ENCODE peak calls at places on chromosomes 3 and 15, in eight cellular contexts. T is psoas muscle; V is mucosa of descending colon; M is fibroblast of lung; F is GM23248; E is aorta; N is HepG2; J is CD8-positive, alpha-beta memory T cell. H is an unnamed sample.

GRCh38 chr3:134328147-134328591 is 46.1 kb downstream of the AMOTL2 start:
- DNase-seq in T (peak; percentile 54), V (no peak), M (peak; percentile 98), F (peak; percentile 93), E (no peak), N (no peak), J (no peak), H (peak; percentile 90)

GRCh38 chr15:40999190-40999589 is 45.9 kb downstream of the CHAC1 start:
- DNase-seq in T (no peak), V (no peak), M (peak; percentile 77), F (peak; percentile 87), E (no peak), N (no peak), J (no peak), H (no peak)

GRCh38 chr15:83747050-83747717 is 93.3 kb downstream of the ADAMTSL3 start:
- DNase-seq in T (no peak), V (peak; percentile 16), M (peak; percentile 15), F (peak; percentile 8), E (no peak), N (peak; percentile 2), J (no peak), H (peak; percentile 47)

GRCh38 chr15:90838066-90838465 is 30.3 kb upstream of the FURIN start:
- DNase-seq in T (no peak), V (peak; percentile 30), M (no peak), F (no peak), E (no peak), N (no peak), J (peak; percentile 96), H (no peak)

GRCh38 chr3:81395739-81396138 is 365.7 kb downstream of the GBE1 start:
- DNase-seq in T (no peak), V (no peak), M (no peak), F (no peak), E (no peak), N (peak; percentile 1), J (no peak), H (no peak)

GRCh38 chr3:61594144-61594977 is 33.0 kb downstream of the PTPRG start:
- DNase-seq in T (no peak), V (no peak), M (no peak), F (peak; percentile 11), E (no peak), N (no peak), J (no peak), H (no peak)

GRCh38 chr3:66885326-66886000 is 112.6 kb upstream of the KBTBD8 start:
- DNase-seq in T (no peak), V (no peak), M (peak; percentile 35), F (peak; percentile 51), E (no peak), N (no peak), J (no peak), H (no peak)

GRCh38 chr3:53259427-53260259 is 3.8 kb upstream of the TKT start:
- DNase-seq in T (no peak), V (no peak), M (no peak), F (no peak), E (peak; percentile 21), N (peak; percentile 39), J (no peak), H (no peak)

GRCh38 chr15:34644851-34645250 is 61.4 kb upstream of the GOLGA8B start:
- DNase-seq in T (no peak), V (no peak), M (no peak), F (no peak), E (no peak), N (no peak), J (no peak), H (no peak)

GRCh38 chr15:74320358-74321247 is 46.8 kb downstream of the CYP11A1 start:
- DNase-seq in T (peak; percentile 72), V (peak; percentile 65), M (no peak), F (peak; percentile 76), E (peak; percentile 69), N (peak; percentile 43), J (no peak), H (peak; percentile 42)

GRCh38 chr3:29708884-29709283 is 428.0 kb downstream of the RBMS3 start:
- DNase-seq in T (no peak), V (no peak), M (no peak), F (no peak), E (no peak), N (no peak), J (no peak), H (no peak)

GRCh38 chr3:29701326-29701983 is 420.6 kb downstream of the RBMS3 start:
- DNase-seq in T (no peak), V (no peak), M (no peak), F (no peak), E (no peak), N (no peak), J (no peak), H (no peak)

GRCh38 chr3:29711255-29711771 is 430.4 kb downstream of the RBMS3 start:
- DNase-seq in T (no peak), V (no peak), M (no peak), F (no peak), E (no peak), N (no peak), J (no peak), H (no peak)

DNA sequence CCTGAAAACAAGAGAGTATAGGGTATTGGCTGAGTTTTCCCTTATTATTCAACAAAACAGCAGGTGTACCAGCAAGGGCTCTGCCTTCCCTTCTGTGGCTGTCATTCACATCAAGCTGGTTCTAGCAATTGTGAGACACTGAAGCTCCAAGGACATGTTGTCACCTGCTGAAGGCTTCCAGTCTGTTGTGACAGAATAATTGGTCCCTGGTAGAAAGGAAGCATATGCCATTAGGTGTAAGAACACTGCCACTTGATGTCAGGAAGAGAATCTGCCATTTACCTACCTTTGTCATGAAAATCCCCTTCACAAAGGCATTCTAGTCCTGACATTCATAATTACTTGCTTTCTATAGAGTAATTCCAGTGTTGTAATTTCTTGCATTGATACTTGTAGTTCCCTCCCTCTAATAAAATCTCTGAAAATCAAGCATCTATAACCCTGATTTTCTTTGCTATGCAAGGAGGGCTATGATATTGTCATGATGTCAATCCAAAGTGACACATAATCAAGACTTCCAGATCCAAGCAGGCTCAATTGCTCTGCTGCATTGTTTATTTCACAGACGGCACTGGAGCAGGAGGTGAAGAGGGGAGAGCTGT is 425.1 kb downstream of the RBMS3 start:
- DNase-seq in T (no peak), V (no peak), M (no peak), F (no peak), E (no peak), N (no peak), J (no peak), H (no peak)
- H3K36me3 ChIP-seq in T (no peaks in the 10 kb centered on the region), V (no peaks in the 10 kb centered on the region), M (no peaks in the 10 kb centered on the region), F (peaks cover 20% of the 10 kb centered on the region), E (no peaks in the 10 kb centered on the region), N (no peaks in the 10 kb centered on the region), J (no peaks in the 10 kb centered on the region), H (no peaks in the 10 kb centered on the region)

GRCh38 chr3:100120022-100120421 is 5.7 kb upstream of the FILIP1L start:
- DNase-seq in T (no peak), V (no peak), M (no peak), F (no peak), E (no peak), N (no peak), J (no peak), H (no peak)

GRCh38 chr3:100124116-100124767 is 9.9 kb upstream of the FILIP1L start:
- DNase-seq in T (peak; percentile 19), V (no peak), M (no peak), F (no peak), E (no peak), N (no peak), J (no peak), H (no peak)

GRCh38 chr3:100125539-100125938 is 11.2 kb upstream of the FILIP1L start:
- DNase-seq in T (no peak), V (no peak), M (peak; percentile 32), F (peak; percentile 6), E (no peak), N (no peak), J (no peak), H (no peak)

GRCh38 chr3:100123112-100123511 is 8.8 kb upstream of the FILIP1L start:
- DNase-seq in T (no peak), V (no peak), M (no peak), F (no peak), E (no peak), N (no peak), J (no peak), H (no peak)

DNA sequence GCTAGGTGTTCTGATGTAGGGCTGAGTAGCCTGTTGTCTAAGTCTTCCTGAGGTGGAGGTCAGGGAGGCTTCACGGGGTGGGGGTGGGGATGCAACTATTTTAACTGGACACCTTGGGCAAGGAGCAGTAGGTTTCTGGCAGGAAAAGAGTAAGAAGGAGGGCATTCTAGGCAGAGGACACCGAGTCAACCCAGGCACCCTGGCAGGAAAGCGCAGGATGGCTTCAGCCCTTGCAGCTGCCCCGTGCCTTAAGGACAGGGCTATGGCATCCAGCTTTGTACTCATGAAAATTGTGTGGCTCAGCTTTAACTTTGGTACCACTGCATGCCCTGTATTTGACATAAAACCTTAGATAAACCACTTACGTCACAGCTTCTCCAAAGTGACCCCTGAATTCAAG is 6.4 kb upstream of the FILIP1L start:
- DNase-seq in T (no peak), V (no peak), M (no peak), F (no peak), E (no peak), N (no peak), J (no peak), H (no peak)
- H3K4me3 ChIP-seq in T (peak overlapping the region; percentile 38), V (no peak overlapping the region), M (no peak overlapping the region), F (no peak overlapping the region), E (no peak overlapping the region), N (no peak overlapping the region), J (no peak overlapping the region), H (no peak overlapping the region)

DNA sequence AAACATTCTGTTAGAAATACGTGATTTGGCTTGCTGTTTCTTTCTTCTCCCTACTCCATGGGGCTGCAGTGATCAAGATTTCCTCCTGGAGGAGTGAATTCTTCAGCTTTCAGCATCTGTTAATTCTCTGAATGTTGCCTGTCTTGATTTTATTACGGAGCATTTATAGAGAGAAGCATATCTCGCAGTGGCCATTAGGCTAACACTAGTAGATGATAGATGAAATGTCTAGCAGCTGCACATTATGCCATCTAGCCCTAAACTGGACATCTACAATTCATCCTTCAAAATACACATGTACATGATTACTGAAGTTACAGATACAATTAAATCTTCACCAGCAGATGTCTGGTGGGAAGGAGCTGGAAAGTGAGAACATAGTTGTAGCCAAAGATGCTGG is 769.8 kb upstream of the NECTIN3 start:
- DNase-seq in T (no peak), V (no peak), M (no peak), F (no peak), E (no peak), N (no peak), J (no peak), H (no peak)
- H3K36me3 ChIP-seq in T (no peaks in the 10 kb centered on the region), V (no peaks in the 10 kb centered on the region), M (no peaks in the 10 kb centered on the region), F (no peaks in the 10 kb centered on the region), E (no peaks in the 10 kb centered on the region), N (no peaks in the 10 kb centered on the region), J (no peaks in the 10 kb centered on the region), H (no peaks in the 10 kb centered on the region)

GRCh38 chr3:170179444-170179843 is 2.1 kb downstream of the PHC3 start:
- DNase-seq in T (no peak), V (no peak), M (no peak), F (no peak), E (no peak), N (no peak), J (no peak), H (no peak)

GRCh38 chr3:170180107-170180951 is 1.2 kb downstream of the PHC3 start:
- DNase-seq in T (no peak), V (no peak), M (peak; percentile 18), F (peak; percentile 46), E (no peak), N (no peak), J (peak; percentile 27), H (no peak)

GRCh38 chr3:170180952-170181876 is at the start of gene PHC3:
- DNase-seq in T (peak; percentile 94), V (peak; percentile 94), M (peak; percentile 83), F (peak; percentile 96), E (peak; percentile 95), N (peak; percentile 87), J (peak; percentile 93), H (peak; percentile 95)

GRCh38 chr3:170178631-170179030 is 2.9 kb downstream of the PHC3 start:
- DNase-seq in T (no peak), V (peak; percentile 43), M (no peak), F (no peak), E (no peak), N (no peak), J (peak; percentile 76), H (no peak)
- H3K4me3 ChIP-seq in T (peak overlapping the region; percentile 92), V (no peak overlapping the region), M (no peak overlapping the region), F (peak overlapping the region; percentile 93), E (no peak overlapping the region), N (no peak overlapping the region), J (peak overlapping the region; percentile 2), H (no peak overlapping the region)

H was measured in MG63.